ENCODE peak calls at places on chromosomes 13 and 19, in seven cellular contexts. B is EL; L is GM04504; P is SHP77; Y is lower leg skin; N is stimulated activated CD4-positive, alpha-beta T cell treated with anti-CD3 and anti-CD28 coated beads, TNF-alpha, amount 100 ng/mL, for 1 hour; V is tibial nerve. E is an unnamed sample.

GRCh38 chr19:14159059-14159458 is 22.7 kb upstream of the ASF1B start:
- DNase-seq in B (no peak), L (no peak), P (no peak), Y (no peak), N (no peak), V (no peak), E (no peak)

GRCh38 chr13:33125821-33126570 is 109.8 kb downstream of the KL start:
- DNase-seq in B (peak; percentile 98), L (peak; percentile 90), P (no peak), Y (peak; percentile 89), N (no peak), V (peak; percentile 53), E (peak; percentile 81)

GRCh38 chr19:19444694-19445155 is 39.2 kb downstream of the GATAD2A start:
- DNase-seq in B (peak; percentile 63), L (no peak), P (no peak), Y (no peak), N (no peak), V (no peak), E (no peak)

GRCh38 chr13:74132768-74133656 is 1.2 kb downstream of the KLF12 start:
- DNase-seq in B (peak; percentile 51), L (peak; percentile 9), P (peak; percentile 9), Y (peak; percentile 89), N (no peak), V (no peak), E (peak; percentile 28)

GRCh38 chr13:45728759-45729158 is 26.6 kb downstream of the CBY2 start:
- DNase-seq in B (peak; percentile 10), L (no peak), P (peak; percentile 17), Y (peak; percentile 79), N (no peak), V (no peak), E (no peak)

GRCh38 chr19:47445937-47446402 is 25.7 kb downstream of the SLC8A2 start:
- DNase-seq in B (peak; percentile 32), L (no peak), P (peak; percentile 77), Y (peak; percentile 92), N (peak; percentile 33), V (no peak), E (no peak)

GRCh38 chr19:867301-867793 is 7.9 kb downstream of the CFD start:
- DNase-seq in B (no peak), L (no peak), P (no peak), Y (no peak), N (no peak), V (no peak), E (no peak)

GRCh38 chr19:2171349-2172145 is 7.8 kb downstream of the DOT1L start:
- DNase-seq in B (no peak), L (no peak), P (no peak), Y (no peak), N (peak; percentile 51), V (no peak), E (no peak)

GRCh38 chr13:109622006-109622405 is 164.4 kb downstream of the IRS2 start:
- DNase-seq in B (no peak), L (no peak), P (no peak), Y (no peak), N (no peak), V (no peak), E (no peak)

GRCh38 chr13:26325876-26326275 is 71.9 kb downstream of the CDK8 start:
- DNase-seq in B (no peak), L (no peak), P (no peak), Y (no peak), N (no peak), V (no peak), E (no peak)

GRCh38 chr13:32068255-32068654 is 36.7 kb downstream of the FRY start:
- DNase-seq in B (no peak), L (no peak), P (no peak), Y (no peak), N (no peak), V (no peak), E (no peak)

GRCh38 chr19:38691938-38692457 is 44.5 kb downstream of the ACTN4 start:
- DNase-seq in B (peak; percentile 99), L (peak; percentile 96), P (no peak), Y (no peak), N (no peak), V (no peak), E (peak; percentile 39)

GRCh38 chr19:45117167-45117594 is 24.2 kb downstream of the PPP1R37 start:
- DNase-seq in B (no peak), L (no peak), P (peak; percentile 76), Y (no peak), N (no peak), V (no peak), E (no peak)

GRCh38 chr19:35592226-35592625 is 6.3 kb downstream of the PMIS2 start:
- DNase-seq in B (peak; percentile 29), L (no peak), P (peak; percentile 31), Y (no peak), N (no peak), V (no peak), E (no peak)

GRCh38 chr19:48120505-48120904 is 9.9 kb upstream of the PLA2G4C start:
- DNase-seq in B (no peak), L (no peak), P (no peak), Y (no peak), N (no peak), V (no peak), E (no peak)

GRCh38 chr19:14059093-14059480 is 2.8 kb downstream of the PALM3 start:
- DNase-seq in B (no peak), L (no peak), P (no peak), Y (peak; percentile 80), N (no peak), V (no peak), E (no peak)

GRCh38 chr13:36919833-36920611 is at the start of gene SMAD9:
- DNase-seq in B (peak; percentile 65), L (peak; percentile 18), P (peak; percentile 71), Y (peak; percentile 90), N (no peak), V (peak; percentile 70), E (peak; percentile 76)

GRCh38 chr19:7605490-7606222 is 10.0 kb downstream of the CAMSAP3 start:
- DNase-seq in B (peak; percentile 32), L (no peak), P (peak; percentile 41), Y (no peak), N (no peak), V (no peak), E (no peak)

GRCh38 chr13:40389081-40389641 is 277.3 kb downstream of the FOXO1 start:
- DNase-seq in B (no peak), L (no peak), P (no peak), Y (no peak), N (no peak), V (no peak), E (no peak)

GRCh38 chr13:40480012-40480914 is 186.2 kb downstream of the FOXO1 start:
- DNase-seq in B (no peak), L (no peak), P (no peak), Y (no peak), N (no peak), V (no peak), E (no peak)

GRCh38 chr13:52001120-52001731 is 10.0 kb downstream of the ATP7B start:
- DNase-seq in B (peak; percentile 33), L (no peak), P (peak; percentile 29), Y (no peak), N (no peak), V (no peak), E (no peak)

E was measured in gastrocnemius medialis.